ENCODE peak calls at places on chromosomes 13 and 19, in eight cellular contexts. One of them, this sample, is unnamed.

GRCh38 chr19:6773323-6773931 is 919 bp downstream of the VAV1 start:
- DNase-seq in B cell: peak
- DNase-seq in left ventricle myocardium inferior: peak
- DNase-seq in foreskin fibroblast: no peak
- DNase-seq in fibroblast of pulmonary artery: no peak
- DNase-seq in suprapubic skin: no peak
- DNase-seq in Caco-2: no peak
- DNase-seq in Calu3: no peak
- DNase-seq in this sample: no peak

GRCh38 chr13:52419080-52419479 is 13.1 kb upstream of the THSD1 start:
- DNase-seq in foreskin fibroblast: no peak
- DNase-seq in fibroblast of pulmonary artery: no peak
- DNase-seq in Caco-2: no peak
- DNase-seq in suprapubic skin: no peak
- DNase-seq in Calu3: no peak
- DNase-seq in B cell: no peak
- DNase-seq in left ventricle myocardium inferior: no peak
- DNase-seq in this sample: no peak

GRCh38 chr13:43543331-43543730 is 243.4 kb downstream of the ENOX1 start:
- DNase-seq in B cell: no peak
- DNase-seq in fibroblast of pulmonary artery: no peak
- DNase-seq in Calu3: no peak
- DNase-seq in foreskin fibroblast: no peak
- DNase-seq in suprapubic skin: no peak
- DNase-seq in Caco-2: no peak
- DNase-seq in left ventricle myocardium inferior: no peak
- DNase-seq in this sample: no peak

GRCh38 chr13:110242615-110243014 is 64.3 kb downstream of the COL4A1 start:
- DNase-seq in foreskin fibroblast: no peak
- DNase-seq in Caco-2: no peak
- DNase-seq in Calu3: no peak
- DNase-seq in suprapubic skin: no peak
- DNase-seq in B cell: no peak
- DNase-seq in fibroblast of pulmonary artery: no peak
- DNase-seq in left ventricle myocardium inferior: no peak
- DNase-seq in this sample: no peak

GRCh38 chr19:1521636-1522035 is 2.2 kb upstream of the PLK5 start:
- DNase-seq in B cell: no peak
- DNase-seq in foreskin fibroblast: no peak
- DNase-seq in Calu3: no peak
- DNase-seq in suprapubic skin: no peak
- DNase-seq in left ventricle myocardium inferior: peak
- DNase-seq in Caco-2: no peak
- DNase-seq in fibroblast of pulmonary artery: no peak
- DNase-seq in this sample: no peak

GRCh38 chr19:4606921-4607678 is 32.2 kb upstream of the TNFAIP8L1 start:
- DNase-seq in left ventricle myocardium inferior: peak
- DNase-seq in fibroblast of pulmonary artery: no peak
- DNase-seq in foreskin fibroblast: no peak
- DNase-seq in suprapubic skin: no peak
- DNase-seq in B cell: no peak
- DNase-seq in Calu3: no peak
- DNase-seq in Caco-2: no peak
- DNase-seq in this sample: no peak

GRCh38 chr13:30864352-30865130 is 41.5 kb upstream of the MEDAG start:
- DNase-seq in Caco-2: no peak
- DNase-seq in fibroblast of pulmonary artery: peak
- DNase-seq in left ventricle myocardium inferior: no peak
- DNase-seq in B cell: no peak
- DNase-seq in Calu3: no peak
- DNase-seq in foreskin fibroblast: peak
- DNase-seq in suprapubic skin: no peak
- DNase-seq in this sample: peak

GRCh38 chr19:19053508-19054314 is 10.1 kb upstream of the SLC25A42 start:
- DNase-seq in fibroblast of pulmonary artery: peak
- DNase-seq in Calu3: peak
- DNase-seq in foreskin fibroblast: peak
- DNase-seq in suprapubic skin: no peak
- DNase-seq in left ventricle myocardium inferior: peak
- DNase-seq in Caco-2: peak
- DNase-seq in B cell: peak
- DNase-seq in this sample: no peak

GRCh38 chr19:2551864-2552185 is 75.9 kb downstream of the GADD45B start:
- DNase-seq in Caco-2: no peak
- DNase-seq in fibroblast of pulmonary artery: no peak
- DNase-seq in foreskin fibroblast: no peak
- DNase-seq in suprapubic skin: no peak
- DNase-seq in B cell: no peak
- DNase-seq in Calu3: no peak
- DNase-seq in left ventricle myocardium inferior: peak
- DNase-seq in this sample: no peak

GRCh38 chr13:81929988-81930387 is 1589.1 kb upstream of the SPRY2 start:
- DNase-seq in B cell: no peak
- DNase-seq in Caco-2: peak
- DNase-seq in fibroblast of pulmonary artery: peak
- DNase-seq in Calu3: no peak
- DNase-seq in left ventricle myocardium inferior: no peak
- DNase-seq in suprapubic skin: no peak
- DNase-seq in foreskin fibroblast: no peak
- DNase-seq in this sample: peak

GRCh38 chr13:99417151-99417820 is 84.0 kb upstream of the TM9SF2 start:
- DNase-seq in Caco-2: no peak
- DNase-seq in left ventricle myocardium inferior: no peak
- DNase-seq in fibroblast of pulmonary artery: no peak
- DNase-seq in suprapubic skin: peak
- DNase-seq in foreskin fibroblast: no peak
- DNase-seq in B cell: no peak
- DNase-seq in Calu3: no peak
- DNase-seq in this sample: no peak

GRCh38 chr13:101623469-101624209 is 171.2 kb downstream of the ITGBL1 start:
- DNase-seq in left ventricle myocardium inferior: no peak
- DNase-seq in suprapubic skin: no peak
- DNase-seq in fibroblast of pulmonary artery: no peak
- DNase-seq in Calu3: no peak
- DNase-seq in B cell: no peak
- DNase-seq in foreskin fibroblast: no peak
- DNase-seq in Caco-2: no peak
- DNase-seq in this sample: peak

GRCh38 chr13:26095338-26095737 is 43.5 kb upstream of the SHISA2 start:
- DNase-seq in suprapubic skin: no peak
- DNase-seq in Calu3: no peak
- DNase-seq in fibroblast of pulmonary artery: no peak
- DNase-seq in foreskin fibroblast: no peak
- DNase-seq in left ventricle myocardium inferior: no peak
- DNase-seq in B cell: no peak
- DNase-seq in Caco-2: no peak
- DNase-seq in this sample: no peak

GRCh38 chr13:33259296-33259695 is 26.3 kb downstream of the STARD13 start:
- DNase-seq in Calu3: no peak
- DNase-seq in foreskin fibroblast: no peak
- DNase-seq in left ventricle myocardium inferior: no peak
- DNase-seq in fibroblast of pulmonary artery: no peak
- DNase-seq in B cell: no peak
- DNase-seq in Caco-2: no peak
- DNase-seq in suprapubic skin: no peak
- DNase-seq in this sample: no peak

GRCh38 chr13:101341464-101341863 is 74.8 kb downstream of the NALCN start:
- DNase-seq in Caco-2: no peak
- DNase-seq in left ventricle myocardium inferior: no peak
- DNase-seq in Calu3: no peak
- DNase-seq in fibroblast of pulmonary artery: no peak
- DNase-seq in suprapubic skin: no peak
- DNase-seq in foreskin fibroblast: peak
- DNase-seq in B cell: no peak
- DNase-seq in this sample: peak

GRCh38 chr19:15180451-15181390 is 20.1 kb downstream of the NOTCH3 start:
- DNase-seq in Caco-2: peak
- DNase-seq in Calu3: no peak
- DNase-seq in fibroblast of pulmonary artery: no peak
- DNase-seq in left ventricle myocardium inferior: peak
- DNase-seq in B cell: no peak
- DNase-seq in foreskin fibroblast: no peak
- DNase-seq in suprapubic skin: no peak
- DNase-seq in this sample: no peak

GRCh38 chr13:74867460-74867859 is 614.5 kb downstream of the TBC1D4 start:
- DNase-seq in left ventricle myocardium inferior: no peak
- DNase-seq in suprapubic skin: no peak
- DNase-seq in B cell: no peak
- DNase-seq in foreskin fibroblast: peak
- DNase-seq in fibroblast of pulmonary artery: peak
- DNase-seq in Caco-2: no peak
- DNase-seq in Calu3: no peak
- DNase-seq in this sample: peak

GRCh38 chr13:93872376-93872775 is 607.1 kb downstream of the DCT start:
- DNase-seq in left ventricle myocardium inferior: no peak
- DNase-seq in fibroblast of pulmonary artery: no peak
- DNase-seq in Caco-2: no peak
- DNase-seq in Calu3: no peak
- DNase-seq in foreskin fibroblast: no peak
- DNase-seq in suprapubic skin: no peak
- DNase-seq in B cell: no peak
- DNase-seq in this sample: no peak

GRCh38 chr13:70835349-70835748 is 727.1 kb upstream of the KLHL1 start:
- DNase-seq in foreskin fibroblast: no peak
- DNase-seq in Calu3: no peak
- DNase-seq in fibroblast of pulmonary artery: no peak
- DNase-seq in left ventricle myocardium inferior: no peak
- DNase-seq in Caco-2: no peak
- DNase-seq in B cell: no peak
- DNase-seq in suprapubic skin: no peak
- DNase-seq in this sample: no peak

DNA sequence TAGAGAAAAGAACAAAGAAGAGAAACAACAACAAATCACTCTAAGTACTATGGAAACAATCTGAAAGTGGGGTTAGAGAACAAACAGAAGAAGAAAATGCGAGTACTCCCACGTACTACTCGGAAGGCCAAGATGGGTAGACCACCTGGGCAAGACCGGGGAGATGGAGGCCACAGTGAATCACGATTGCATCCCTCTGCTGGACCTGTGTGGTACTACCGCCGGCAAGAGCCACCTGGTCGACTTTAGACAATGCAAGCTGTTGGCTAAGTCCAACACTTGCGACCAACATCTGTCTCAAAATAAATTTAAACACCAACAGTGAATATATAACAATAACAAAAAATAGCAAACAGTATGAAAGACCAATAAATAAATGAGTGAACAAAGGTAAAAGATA is 45.5 kb upstream of the ZNF91 start:
- DNase-seq in Calu3: peak
- DNase-seq in suprapubic skin: no peak
- DNase-seq in Caco-2: peak
- DNase-seq in B cell: peak
- DNase-seq in fibroblast of pulmonary artery: no peak
- DNase-seq in foreskin fibroblast: no peak
- DNase-seq in left ventricle myocardium inferior: no peak
- DNase-seq in this sample: no peak
- TF ChIP-seq CTCF in Calu3: peak
- TF ChIP-seq CTCF in suprapubic skin: peak
- TF ChIP-seq CTCF in Caco-2: peak
- TF ChIP-seq CTCF in B cell: peak
- TF ChIP-seq CTCF in fibroblast of pulmonary artery: peak
- TF ChIP-seq CTCF in foreskin fibroblast: peak
- TF ChIP-seq CTCF in left ventricle myocardium inferior: peak
- TF ChIP-seq CTCF in this sample: peak

GRCh38 chr19:16739546-16739945 is 19.9 kb downstream of the NWD1 start:
- DNase-seq in Calu3: no peak
- DNase-seq in B cell: no peak
- DNase-seq in left ventricle myocardium inferior: no peak
- DNase-seq in foreskin fibroblast: no peak
- DNase-seq in suprapubic skin: no peak
- DNase-seq in fibroblast of pulmonary artery: no peak
- DNase-seq in Caco-2: no peak
- DNase-seq in this sample: no peak
- TF ChIP-seq CTCF in Calu3: no peak
- TF ChIP-seq CTCF in B cell: no peak
- TF ChIP-seq CTCF in left ventricle myocardium inferior: no peak
- TF ChIP-seq CTCF in foreskin fibroblast: no peak
- TF ChIP-seq CTCF in suprapubic skin: no peak
- TF ChIP-seq CTCF in fibroblast of pulmonary artery: no peak
- TF ChIP-seq CTCF in Caco-2: no peak
- TF ChIP-seq CTCF in this sample: no peak

DNA sequence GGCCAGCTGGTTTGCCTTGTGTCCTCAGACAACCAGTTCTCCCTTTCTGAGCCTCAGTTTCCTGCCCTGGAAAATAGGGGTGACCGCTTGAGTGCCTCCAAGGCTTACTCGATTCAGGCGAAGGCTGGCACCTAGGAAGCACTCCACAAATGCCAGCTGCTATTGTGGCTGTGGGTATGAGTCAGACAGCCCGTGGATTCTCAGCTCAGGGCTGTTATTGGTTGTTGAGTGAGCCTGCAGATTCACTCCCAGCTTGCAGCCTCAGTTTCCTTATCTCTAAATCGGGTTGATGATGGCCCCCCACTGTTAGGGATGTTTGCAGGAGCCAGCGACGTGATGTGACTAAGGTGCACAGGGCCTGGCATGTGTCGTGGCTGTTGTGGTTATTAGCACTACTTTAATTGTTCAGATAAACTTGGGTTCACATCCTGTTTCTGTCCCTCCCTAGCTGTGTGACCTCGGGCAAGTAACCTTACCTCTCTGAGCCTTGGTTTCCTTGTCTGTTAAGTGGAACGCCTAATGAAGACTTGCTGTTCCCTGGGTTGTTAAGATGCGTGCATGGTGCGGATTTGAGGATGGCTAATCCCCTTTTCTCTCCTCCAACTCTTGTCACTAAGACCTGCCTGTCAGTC is 2.4 kb downstream of the MARK4 start:
- DNase-seq in suprapubic skin: no peak
- DNase-seq in left ventricle myocardium inferior: no peak
- DNase-seq in foreskin fibroblast: no peak
- DNase-seq in fibroblast of pulmonary artery: peak
- DNase-seq in B cell: no peak
- DNase-seq in Caco-2: no peak
- DNase-seq in Calu3: no peak
- DNase-seq in this sample: peak
- TF ChIP-seq CTCF in suprapubic skin: no peak
- TF ChIP-seq CTCF in left ventricle myocardium inferior: no peak
- TF ChIP-seq CTCF in foreskin fibroblast: no peak
- TF ChIP-seq CTCF in fibroblast of pulmonary artery: no peak
- TF ChIP-seq CTCF in B cell: no peak
- TF ChIP-seq CTCF in Caco-2: no peak
- TF ChIP-seq CTCF in Calu3: no peak
- TF ChIP-seq CTCF in this sample: no peak

DNA sequence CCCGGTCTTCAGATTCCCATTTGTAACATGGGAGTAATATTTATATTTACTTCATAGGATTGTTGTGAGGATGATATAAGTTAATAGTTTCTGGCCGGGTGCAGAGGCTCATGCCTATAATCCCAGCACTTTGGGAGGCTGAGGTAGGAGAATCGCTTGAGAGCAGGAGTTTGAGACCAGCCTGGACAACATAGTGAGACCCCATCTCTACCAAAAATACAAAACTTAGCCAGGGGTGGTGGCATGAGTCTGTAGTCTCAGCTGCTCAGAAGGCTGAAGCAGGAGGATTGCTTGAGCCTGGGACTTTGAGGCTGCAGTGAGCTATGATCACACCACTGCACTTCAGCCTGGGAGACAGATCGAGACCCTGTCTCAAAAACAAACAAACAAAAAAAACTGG is 11.2 kb downstream of the CATSPERG start:
- DNase-seq in fibroblast of pulmonary artery: no peak
- DNase-seq in Caco-2: no peak
- DNase-seq in suprapubic skin: no peak
- DNase-seq in B cell: no peak
- DNase-seq in foreskin fibroblast: no peak
- DNase-seq in left ventricle myocardium inferior: no peak
- DNase-seq in Calu3: no peak
- DNase-seq in this sample: no peak
- TF ChIP-seq CTCF in fibroblast of pulmonary artery: no peak
- TF ChIP-seq CTCF in Caco-2: no peak
- TF ChIP-seq CTCF in suprapubic skin: no peak
- TF ChIP-seq CTCF in B cell: no peak
- TF ChIP-seq CTCF in foreskin fibroblast: no peak
- TF ChIP-seq CTCF in left ventricle myocardium inferior: no peak
- TF ChIP-seq CTCF in Calu3: no peak
- TF ChIP-seq CTCF in this sample: no peak

This sample was measured in HFFc6.